ENCODE peak calls at places on chromosomes 12 and 14, in four cellular contexts. One of them, this sample, is unnamed.

GRCh38 chr14:23522643-23523198 is 28.8 kb downstream of the ZFHX2 start:
- DNase-seq in NCI-H774: no peak
- DNase-seq in ELR: no peak
- DNase-seq in ACHN: no peak
- DNase-seq in this sample: no peak

GRCh38 chr12:117047810-117048584 is 51.2 kb downstream of the TESC start:
- DNase-seq in NCI-H774: no peak
- DNase-seq in ELR: peak; percentile 47
- DNase-seq in ACHN: no peak
- DNase-seq in this sample: no peak

GRCh38 chr12:180445-180844 is 33.5 kb downstream of the SLC6A12 start:
- DNase-seq in NCI-H774: no peak
- DNase-seq in ELR: no peak
- DNase-seq in ACHN: no peak
- DNase-seq in this sample: no peak

GRCh38 chr14:56840221-56840620 is 29.9 kb upstream of the OTX2 start:
- DNase-seq in NCI-H774: no peak
- DNase-seq in ELR: no peak
- DNase-seq in ACHN: no peak
- DNase-seq in this sample: no peak

GRCh38 chr12:101863971-101864370 is 13.4 kb upstream of the DRAM1 start:
- DNase-seq in NCI-H774: no peak
- DNase-seq in ELR: peak; percentile 20
- DNase-seq in ACHN: no peak
- DNase-seq in this sample: no peak

GRCh38 chr12:39127401-39127800 is 222.0 kb upstream of the CPNE8 start:
- DNase-seq in NCI-H774: no peak
- DNase-seq in ELR: peak; percentile 21
- DNase-seq in ACHN: peak; percentile 88
- DNase-seq in this sample: no peak

GRCh38 chr12:1912580-1913376 is 5.7 kb downstream of the CACNA2D4 start:
- DNase-seq in NCI-H774: no peak
- DNase-seq in ELR: peak; percentile 90
- DNase-seq in ACHN: peak; percentile 48
- DNase-seq in this sample: no peak

GRCh38 chr12:19643635-19644034 is 204.3 kb downstream of the AEBP2 start:
- DNase-seq in NCI-H774: peak; percentile 42
- DNase-seq in ELR: peak; percentile 61
- DNase-seq in ACHN: peak; percentile 62
- DNase-seq in this sample: peak; percentile 53

GRCh38 chr14:77485901-77486678 is 12.5 kb downstream of the ISM2 start:
- DNase-seq in NCI-H774: no peak
- DNase-seq in ELR: peak; percentile 91
- DNase-seq in ACHN: peak; percentile 77
- DNase-seq in this sample: no peak

GRCh38 chr12:111434680-111435338 is 29.1 kb downstream of the SH2B3 start:
- DNase-seq in NCI-H774: peak; percentile 73
- DNase-seq in ELR: peak; percentile 71
- DNase-seq in ACHN: peak; percentile 36
- DNase-seq in this sample: no peak

GRCh38 chr12:131390408-131391100 is 320.3 kb upstream of the SFSWAP start:
- DNase-seq in NCI-H774: no peak
- DNase-seq in ELR: no peak
- DNase-seq in ACHN: peak; percentile 43
- DNase-seq in this sample: no peak

GRCh38 chr14:102779574-102780315 is 2.5 kb downstream of the TRAF3 start:
- DNase-seq in NCI-H774: no peak
- DNase-seq in ELR: no peak
- DNase-seq in ACHN: no peak
- DNase-seq in this sample: no peak

GRCh38 chr14:53927171-53927570 is 29.5 kb downstream of the BMP4 start:
- DNase-seq in NCI-H774: no peak
- DNase-seq in ELR: peak; percentile 58
- DNase-seq in ACHN: no peak
- DNase-seq in this sample: no peak

GRCh38 chr14:74604896-74605295 is 7.1 kb downstream of the LTBP2 start:
- DNase-seq in NCI-H774: no peak
- DNase-seq in ELR: no peak
- DNase-seq in ACHN: no peak
- DNase-seq in this sample: no peak

GRCh38 chr12:112450725-112451124 is 32.0 kb downstream of the PTPN11 start:
- DNase-seq in NCI-H774: no peak
- DNase-seq in ELR: no peak
- DNase-seq in ACHN: no peak
- DNase-seq in this sample: no peak

GRCh38 chr12:42732908-42733411 is 143.4 kb upstream of the PRICKLE1 start:
- DNase-seq in NCI-H774: no peak
- DNase-seq in ELR: peak; percentile 21
- DNase-seq in ACHN: no peak
- DNase-seq in this sample: no peak

GRCh38 chr14:90556050-90556477 is 159.2 kb downstream of the CALM1 start:
- DNase-seq in NCI-H774: no peak
- DNase-seq in ELR: no peak
- DNase-seq in ACHN: no peak
- DNase-seq in this sample: no peak

This sample was measured in astrocyte of the cerebellum.